ENCODE peak calls at places on chromosomes 11 and 22, in nine cellular contexts. Y is HFFc6; M is kidney; Q is activated T-cell treated with anti-CD3 and anti-CD28 coated beads for 4 hours; K is WTC11; V is HS-27A; C is stimulated activated CD8-positive, alpha-beta memory T cell treated with anti-CD3 and anti-CD28 coated beads, Interleukin-12 subunit alpha, Interleukin-12 subunit beta, amount 100 ng/mL, for 1 hour; L is endothelial cell; G is MM.1S. J is an unnamed sample.

GRCh38 chr11:66126808-66127555 is 56.9 kb downstream of the PACS1 start:
- DNase-seq in Y (peak), M (peak), Q (peak), K (no peak), V (no peak), C (peak), L (peak), G (no peak), J (no peak)

GRCh38 chr22:17106161-17106784 is 14.9 kb downstream of the TMEM121B start:
- DNase-seq in Y (no peak), M (no peak), Q (no peak), K (peak), V (no peak), C (no peak), L (no peak), G (no peak), J (no peak)

GRCh38 chr11:96246718-96247540 is 96.1 kb downstream of the MAML2 start:
- DNase-seq in Y (peak), M (no peak), Q (no peak), K (no peak), V (no peak), C (no peak), L (no peak), G (no peak), J (no peak)

GRCh38 chr11:6655790-6656580 is at the start of gene DCHS1:
- DNase-seq in Y (no peak), M (peak), Q (no peak), K (peak), V (no peak), C (no peak), L (peak), G (no peak), J (no peak)

GRCh38 chr11:19253149-19253540 is 12.4 kb upstream of the E2F8 start:
- DNase-seq in Y (no peak), M (no peak), Q (no peak), K (no peak), V (no peak), C (no peak), L (no peak), G (no peak), J (no peak)

GRCh38 chr11:76763573-76764348 is 19.4 kb upstream of the TSKU start:
- DNase-seq in Y (peak), M (no peak), Q (no peak), K (no peak), V (peak), C (no peak), L (no peak), G (no peak), J (no peak)

GRCh38 chr11:9399466-9399865 is 15.0 kb downstream of the IPO7 start:
- DNase-seq in Y (peak), M (no peak), Q (no peak), K (no peak), V (no peak), C (no peak), L (no peak), G (no peak), J (no peak)

GRCh38 chr11:6062691-6063358 is 32.3 kb upstream of the OR56A1 start:
- DNase-seq in Y (no peak), M (no peak), Q (no peak), K (no peak), V (no peak), C (no peak), L (no peak), G (no peak), J (no peak)

GRCh38 chr11:86278226-86278625 is 23.8 kb upstream of the HIKESHI start:
- DNase-seq in Y (no peak), M (no peak), Q (no peak), K (no peak), V (no peak), C (no peak), L (no peak), G (no peak), J (no peak)

GRCh38 chr22:21457023-21457787 is 10.0 kb upstream of the TMEM191C start:
- DNase-seq in Y (no peak), M (peak), Q (no peak), K (peak), V (no peak), C (no peak), L (no peak), G (no peak), J (no peak)

GRCh38 chr11:995752-996420 is 40.6 kb downstream of the MUC6 start:
- DNase-seq in Y (no peak), M (no peak), Q (no peak), K (no peak), V (no peak), C (no peak), L (no peak), G (no peak), J (no peak)

J was measured in cerebellar nuclear complex.